ENCODE peak calls at places on chromosomes 16 and 17, in ten cellular contexts. B, Q, A, K, F, S, R, W, H and L are unnamed samples. For H3K4me1, the result is how much of the 10 kb centered on the place peaks cover.

GRCh38 chr17:910503-911194 is 68.9 kb downstream of the NXN start:
- DNase-seq in A (no peak), R (no peak), S (no peak), Q (no peak), W (no peak), K (no peak), F (no peak), H (no peak), B (no peak), L (no peak)

GRCh38 chr16:3952342-3953131 is 72.0 kb upstream of the CREBBP start:
- DNase-seq in B (no peak), H (no peak), F (no peak), S (peak), R (no peak), Q (no peak), K (peak), A (no peak), W (peak), L (no peak)

GRCh38 chr17:75315541-75316243 is 26.5 kb upstream of the SLC25A19 start:
- DNase-seq in F (no peak), S (no peak), B (no peak), K (no peak), R (no peak), A (no peak), H (no peak), Q (no peak), W (no peak), L (no peak)

GRCh38 chr17:6353161-6353560 is 81.8 kb downstream of the AIPL1 start:
- DNase-seq in Q (no peak), S (no peak), H (no peak), K (no peak), B (no peak), R (no peak), W (no peak), A (no peak), F (no peak), L (no peak)

GRCh38 chr17:47731396-47731795 is 1.6 kb upstream of the TBX21 start:
- DNase-seq in B (no peak), F (no peak), S (no peak), A (no peak), K (no peak), W (no peak), H (no peak), Q (no peak), R (no peak), L (no peak)

GRCh38 chr17:71709271-71709670 is 411.5 kb upstream of the SOX9 start:
- DNase-seq in Q (no peak), K (no peak), F (no peak), R (no peak), W (no peak), H (no peak), B (no peak), A (peak), S (no peak), L (no peak)

GRCh38 chr16:50311134-50311528 is 44.8 kb downstream of the ADCY7 start:
- DNase-seq in A (no peak), R (peak), H (no peak), K (no peak), W (no peak), S (no peak), F (no peak), B (no peak), Q (no peak), L (no peak)

GRCh38 chr17:45433136-45433535 is 466 bp upstream of the ARHGAP27 start:
- DNase-seq in W (no peak), F (no peak), B (no peak), R (no peak), H (no peak), A (no peak), S (no peak), Q (no peak), K (no peak), L (no peak)

GRCh38 chr17:41404024-41404651 is 6.7 kb upstream of the KRT31 start:
- DNase-seq in A (peak), Q (no peak), F (no peak), R (no peak), W (no peak), S (no peak), B (no peak), H (peak), K (no peak), L (no peak)

GRCh38 chr17:81601525-81602120 is 35.3 kb downstream of the NPLOC4 start:
- DNase-seq in A (peak), Q (no peak), W (peak), H (peak), K (no peak), B (peak), F (peak), R (peak), S (no peak), L (peak)

GRCh38 chr17:8080208-8080798 is 7.2 kb downstream of the ALOX12B start:
- DNase-seq in H (no peak), Q (no peak), W (peak), S (no peak), R (no peak), K (no peak), F (no peak), B (no peak), A (no peak), L (no peak)

GRCh38 chr17:36942031-36942599 is 4.8 kb downstream of the LHX1 start:
- DNase-seq in A (no peak), S (no peak), F (no peak), H (no peak), W (peak), Q (no peak), K (no peak), B (no peak), R (no peak), L (no peak)

GRCh38 chr16:24170407-24170806 is 85.7 kb upstream of the CACNG3 start:
- DNase-seq in B (no peak), R (no peak), S (no peak), W (no peak), F (no peak), K (no peak), H (no peak), A (no peak), Q (no peak), L (no peak)

GRCh38 chr16:1309888-1310831 is 724 bp downstream of the UBE2I start:
- DNase-seq in A (peak), K (peak), F (peak), Q (peak), H (peak), B (peak), R (peak), S (peak), W (no peak), L (no peak)

GRCh38 chr17:13513039-13513405 is 88.7 kb downstream of the HS3ST3A1 start:
- DNase-seq in A (peak), F (no peak), B (no peak), K (peak), S (no peak), Q (no peak), R (no peak), H (no peak), W (peak), L (no peak)

GRCh38 chr16:87947356-87948118 is 3.7 kb upstream of the BANP start:
- DNase-seq in R (no peak), A (no peak), W (no peak), Q (no peak), B (no peak), S (no peak), K (no peak), F (no peak), H (no peak), L (no peak)

GRCh38 chr17:64679710-64680216 is 17.7 kb upstream of the SMURF2 start:
- DNase-seq in B (no peak), R (no peak), F (no peak), Q (no peak), K (no peak), W (no peak), S (no peak), A (peak), H (no peak), L (no peak)

GRCh38 chr16:74073471-74073870 is 223.1 kb upstream of the PSMD7 start:
- DNase-seq in Q (no peak), B (no peak), A (peak), S (no peak), H (no peak), F (no peak), K (no peak), R (no peak), W (no peak), L (no peak)

GRCh38 chr17:48314716-48315115 is 115.3 kb downstream of the SKAP1 start:
- DNase-seq in W (no peak), H (no peak), A (no peak), R (no peak), K (no peak), Q (no peak), F (no peak), B (no peak), S (no peak), L (no peak)

GRCh38 chr16:69499541-69500255 is 66.1 kb upstream of the NFAT5 start:
- DNase-seq in K (no peak), H (no peak), R (no peak), W (no peak), A (no peak), S (no peak), B (no peak), Q (no peak), F (no peak), L (no peak)

GRCh38 chr17:3030096-3030495 is 33.3 kb downstream of the OR1D5 start:
- DNase-seq in S (no peak), H (no peak), R (no peak), A (peak), B (no peak), Q (no peak), F (no peak), K (no peak), W (no peak), L (no peak)

GRCh38 chr17:17350491-17351355 is 47.5 kb downstream of the NT5M start:
- DNase-seq in F (no peak), A (peak), H (no peak), S (no peak), R (peak), B (no peak), Q (no peak), K (no peak), W (peak), L (no peak)

GRCh38 chr17:45970659-45971058 is 28.4 kb upstream of the STH start:
- DNase-seq in S (no peak), Q (no peak), B (no peak), W (no peak), K (no peak), H (no peak), R (no peak), F (no peak), A (no peak), L (no peak)

GRCh38 chr17:30253316-30253715 is 17.8 kb upstream of the SLC6A4 start:
- DNase-seq in R (peak), K (no peak), W (no peak), H (no peak), A (no peak), F (no peak), S (no peak), Q (no peak), B (no peak), L (no peak)

GRCh38 chr16:13014516-13014915 is 113.1 kb downstream of the SHISA9 start:
- DNase-seq in W (peak), Q (no peak), H (no peak), B (no peak), R (no peak), F (no peak), A (no peak), K (no peak), S (no peak), L (peak)
- H3K4me1 ChIP-seq in W (half or more), Q (under half), H (under half), B (under half), R (under half), F (under half), A (under half), K (under half), S (under half), L (under half)

DNA sequence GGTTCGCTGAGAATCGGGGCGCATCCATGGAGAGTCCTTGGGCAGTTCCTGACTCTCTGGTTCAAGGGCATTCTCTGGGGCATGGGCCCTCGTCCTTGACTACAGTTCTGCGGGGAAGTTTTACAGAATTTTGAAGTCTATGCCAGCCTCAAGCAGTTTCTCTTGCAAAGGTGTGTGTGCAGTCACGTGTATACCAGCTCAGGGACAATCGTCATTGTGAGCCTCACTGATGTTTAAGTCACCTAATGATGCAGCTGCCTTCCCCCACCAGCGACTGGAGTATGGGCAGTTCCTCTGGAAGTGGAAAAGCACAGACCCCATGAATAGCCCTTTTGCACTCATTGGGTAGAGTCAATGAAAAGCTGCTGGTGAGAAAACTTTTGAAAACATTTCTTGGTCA is 1.3 kb downstream of the PLCG2 start:
- DNase-seq in K (no peak), H (no peak), A (no peak), R (no peak), Q (no peak), B (no peak), F (no peak), S (no peak), W (no peak), L (no peak)
- H3K27ac ChIP-seq in K (no peak), H (no peak), A (no peak), R (no peak), Q (no peak), B (no peak), F (no peak), S (no peak), W (no peak), L (no peak)

DNA sequence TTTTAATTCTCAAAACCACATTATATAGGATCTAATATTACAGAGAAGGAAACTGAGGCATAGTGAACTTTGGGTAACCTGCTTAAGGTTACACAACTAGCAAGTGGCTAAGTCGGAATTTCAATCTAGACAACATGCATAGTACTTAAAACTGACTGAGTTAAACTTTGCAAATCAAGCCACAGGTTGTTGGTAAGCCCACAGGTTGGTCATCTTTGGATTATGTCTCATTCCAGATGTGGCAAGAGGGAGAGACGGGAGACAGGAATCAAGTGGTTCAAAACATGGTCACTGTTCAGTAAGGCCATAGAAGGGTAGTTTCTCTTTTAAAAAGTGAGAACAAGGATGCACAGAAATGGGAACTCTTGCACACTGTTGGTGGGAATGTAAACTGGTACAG is 57.1 kb downstream of the MYO1D start:
- DNase-seq in W (no peak), Q (no peak), S (no peak), B (no peak), F (no peak), H (no peak), R (no peak), A (no peak), K (no peak), L (no peak)
- H3K4me1 ChIP-seq in W (under half), Q (under half), S (under half), B (under half), F (under half), H (under half), R (under half), A (under half), K (under half), L (under half)

GRCh38 chr16:10640934-10641333 is 53.8 kb downstream of the TEKT5 start:
- DNase-seq in F (no peak), Q (no peak), K (no peak), W (no peak), A (no peak), H (no peak), S (no peak), B (no peak), R (no peak), L (no peak)
- H3K27ac ChIP-seq in F (no peak), Q (no peak), K (no peak), W (no peak), A (no peak), H (no peak), S (no peak), B (no peak), R (no peak), L (no peak)

DNA sequence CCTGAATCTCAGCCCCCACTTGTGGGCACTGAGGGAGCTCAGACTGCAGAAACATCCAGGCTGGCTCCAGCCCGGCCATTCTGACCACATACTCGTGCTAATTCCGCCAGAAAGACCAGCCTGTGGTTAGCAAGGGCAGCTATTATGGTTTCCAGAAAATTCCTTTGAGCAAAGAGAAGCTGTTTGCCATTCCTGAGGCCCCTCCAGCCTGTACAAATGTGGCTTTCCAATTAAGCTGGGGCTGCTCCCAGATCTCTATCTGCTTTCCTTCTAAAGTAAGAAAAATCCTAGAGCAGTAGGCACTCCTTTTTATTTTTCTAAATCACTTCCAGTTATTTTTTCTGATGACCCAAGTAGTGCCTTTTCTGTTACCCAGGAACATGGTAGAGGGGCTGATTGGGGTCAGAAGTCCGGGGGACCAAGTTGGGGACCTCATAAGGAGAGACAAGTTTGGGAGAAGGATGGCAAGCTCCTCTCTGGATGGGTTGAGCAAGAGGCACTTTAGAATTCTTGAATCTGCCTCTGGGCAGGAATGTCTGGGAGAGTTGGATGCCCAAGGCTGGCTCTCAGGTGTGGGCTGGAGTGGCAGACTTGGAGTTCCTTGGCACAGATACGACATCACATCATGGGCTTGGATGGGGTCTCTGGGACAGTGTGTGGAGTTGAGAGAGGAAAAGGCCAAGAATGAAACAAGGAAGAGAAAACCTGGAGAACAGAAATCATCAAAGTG is 83.3 kb upstream of the TNRC6C start:
- DNase-seq in W (no peak), K (no peak), B (no peak), S (no peak), F (no peak), H (no peak), A (peak), Q (no peak), R (no peak), L (no peak)
- H3K4me1 ChIP-seq in W (under half), K (under half), B (half or more), S (under half), F (half or more), H (under half), A (under half), Q (under half), R (under half), L (under half)

DNA sequence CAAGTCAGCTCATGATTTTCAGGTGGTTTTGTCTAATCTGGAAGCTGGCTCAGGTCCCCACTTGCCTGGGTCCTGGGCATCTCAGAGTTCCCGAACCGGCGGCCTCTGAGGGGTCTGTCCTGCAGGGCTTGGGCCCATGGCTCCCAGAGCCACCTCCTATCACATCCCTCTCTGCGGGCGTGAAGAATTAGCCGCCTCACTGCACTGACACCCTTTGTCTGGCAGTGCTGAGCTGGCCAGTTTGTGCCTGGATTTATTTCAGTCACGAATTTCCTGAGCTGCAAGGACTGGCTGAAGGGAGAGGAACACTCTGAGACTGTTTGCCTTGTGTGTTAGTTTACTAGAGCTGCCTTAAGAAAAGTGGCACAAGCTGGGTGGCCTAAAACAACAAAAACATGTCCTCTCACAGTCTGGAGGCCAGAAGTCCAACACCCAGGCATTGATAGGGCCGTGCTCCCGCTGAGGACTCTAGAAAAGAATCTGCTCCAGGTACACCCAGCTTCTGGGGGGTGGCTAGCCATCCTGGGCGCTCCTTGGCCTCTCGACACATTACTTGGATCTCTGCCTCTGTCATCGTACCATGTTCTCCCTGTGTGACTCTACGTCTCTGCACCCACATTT is 217.5 kb upstream of the DYNLRB2 start:
- DNase-seq in Q (no peak), B (no peak), H (no peak), F (no peak), K (no peak), W (no peak), R (no peak), S (no peak), A (no peak), L (no peak)
- H3K27ac ChIP-seq in Q (no peak), B (no peak), H (no peak), F (no peak), K (no peak), W (no peak), R (no peak), S (no peak), A (no peak), L (no peak)

DNA sequence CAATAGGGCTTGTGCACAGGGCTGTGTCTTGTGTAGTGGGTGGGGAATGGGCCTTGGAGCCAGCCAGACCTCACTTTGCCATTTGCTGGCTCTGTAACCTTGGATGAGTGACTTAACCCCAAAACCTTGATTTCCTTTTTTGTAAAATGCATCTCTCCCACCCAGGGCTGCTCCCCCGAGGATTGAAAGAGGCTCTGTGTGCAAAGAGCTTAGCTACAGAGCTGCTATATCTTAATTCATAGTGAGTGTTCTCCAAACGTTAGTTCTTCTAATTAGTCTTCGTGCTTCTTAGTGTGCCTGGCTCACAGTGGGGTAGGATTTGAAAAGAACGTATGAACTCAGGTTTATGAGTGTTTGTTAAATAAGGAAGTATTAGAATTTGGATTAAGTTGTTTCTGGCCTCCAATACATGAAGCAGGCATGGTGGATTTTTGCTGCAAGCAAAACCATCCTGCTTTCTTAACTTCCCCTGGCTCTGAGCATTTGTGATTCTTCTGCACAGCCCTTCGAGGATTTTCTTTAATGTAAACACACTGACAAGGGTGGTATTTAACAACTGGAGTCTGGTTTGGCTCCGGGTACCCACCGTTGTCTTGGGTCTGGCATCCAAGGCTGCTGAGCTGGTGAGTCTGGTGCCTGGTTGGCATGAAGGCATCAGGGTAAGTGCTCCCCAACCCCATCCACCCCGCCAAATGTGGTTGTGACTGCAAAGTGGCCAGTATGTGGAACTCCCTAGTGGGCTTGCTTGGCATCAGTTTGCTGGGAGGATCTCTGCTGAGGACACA is 29.7 kb downstream of the KSR1 start:
- DNase-seq in B (no peak), F (no peak), Q (no peak), H (no peak), R (no peak), K (no peak), A (no peak), S (no peak), W (no peak), L (no peak)
- H3K4me1 ChIP-seq in B (under half), F (under half), Q (under half), H (under half), R (under half), K (under half), A (under half), S (under half), W (under half), L (under half)